ENCODE peak calls at places on chromosome 1, in four cellular contexts. E, Z, V and A are unnamed samples.

GRCh38 chr1:39933956-39934941 is 20.7 kb upstream of the MFSD2A start:
- DNase-seq in E (no peak), Z (no peak), V (no peak), A (peak; percentile 86)

GRCh38 chr1:20358761-20359263 is 68.1 kb downstream of the VWA5B1 start:
- DNase-seq in E (peak; percentile 81), Z (no peak), V (no peak), A (peak; percentile 67)

GRCh38 chr1:54361342-54361741 is 44.9 kb downstream of the SSBP3 start:
- DNase-seq in E (no peak), Z (no peak), V (no peak), A (no peak)

GRCh38 chr1:167232801-167233200 is 12.1 kb downstream of the POU2F1 start:
- DNase-seq in E (no peak), Z (no peak), V (no peak), A (no peak)

GRCh38 chr1:2617981-2618470 is 14.8 kb downstream of the MMEL1 start:
- DNase-seq in E (no peak), Z (no peak), V (no peak), A (no peak)

GRCh38 chr1:109891930-109892329 is 18.7 kb upstream of the CSF1 start:
- DNase-seq in E (no peak), Z (no peak), V (no peak), A (peak; percentile 35)

GRCh38 chr1:62318756-62319544 is at the start of gene KANK4:
- DNase-seq in E (peak; percentile 85), Z (no peak), V (no peak), A (peak; percentile 77)

GRCh38 chr1:66996018-66996682 is 57.8 kb downstream of the SLC35D1 start:
- DNase-seq in E (peak; percentile 48), Z (peak; percentile 19), V (peak; percentile 59), A (peak; percentile 46)

GRCh38 chr1:209527993-209528392 is 55.5 kb upstream of the CAMK1G start:
- DNase-seq in E (no peak), Z (no peak), V (no peak), A (peak; percentile 6)

GRCh38 chr1:15492572-15492971 is 16.7 kb downstream of the CELA2B start:
- DNase-seq in E (no peak), Z (no peak), V (no peak), A (no peak)

GRCh38 chr1:168050307-168050706 is 86.4 kb downstream of the GPR161 start:
- DNase-seq in E (no peak), Z (no peak), V (no peak), A (no peak)

GRCh38 chr1:221801773-221802516 is 60.1 kb upstream of the DUSP10 start:
- DNase-seq in E (no peak), Z (no peak), V (no peak), A (no peak)

GRCh38 chr1:54407201-54407956 is 1.2 kb upstream of the SSBP3 start:
- DNase-seq in E (peak; percentile 75), Z (no peak), V (peak; percentile 79), A (peak; percentile 86)

GRCh38 chr1:109770331-109771095 is 6.8 kb upstream of the EPS8L3 start:
- DNase-seq in E (no peak), Z (no peak), V (no peak), A (no peak)

GRCh38 chr1:15408890-15409399 is 743 bp upstream of the EFHD2 start:
- DNase-seq in E (no peak), Z (no peak), V (no peak), A (no peak)

GRCh38 chr1:10171995-10172669 is 38.2 kb upstream of the KIF1B start:
- DNase-seq in E (no peak), Z (no peak), V (no peak), A (peak; percentile 61)

GRCh38 chr1:52249831-52250230 is 107.9 kb downstream of the ZFYVE9 start:
- DNase-seq in E (no peak), Z (no peak), V (no peak), A (no peak)

GRCh38 chr1:166601650-166602049 is 237.6 kb upstream of the POGK start:
- DNase-seq in E (no peak), Z (no peak), V (no peak), A (no peak)

GRCh38 chr1:199901341-199901740 is 126.2 kb upstream of the NR5A2 start:
- DNase-seq in E (no peak), Z (no peak), V (no peak), A (no peak)

GRCh38 chr1:107196973-107197562 is 56.2 kb downstream of the NTNG1 start:
- DNase-seq in E (no peak), Z (no peak), V (peak; percentile 26), A (peak; percentile 36)

GRCh38 chr1:107195476-107195875 is 54.6 kb downstream of the NTNG1 start:
- DNase-seq in E (no peak), Z (no peak), V (no peak), A (no peak)

GRCh38 chr1:107202007-107202406 is 61.2 kb downstream of the NTNG1 start:
- DNase-seq in E (no peak), Z (no peak), V (no peak), A (no peak)

GRCh38 chr1:107198581-107198980 is 57.7 kb downstream of the NTNG1 start:
- DNase-seq in E (no peak), Z (no peak), V (no peak), A (no peak)
- TF ChIP-seq TCF12 in E (no peak), Z (no peak), V (no peak), A (no peak)

DNA sequence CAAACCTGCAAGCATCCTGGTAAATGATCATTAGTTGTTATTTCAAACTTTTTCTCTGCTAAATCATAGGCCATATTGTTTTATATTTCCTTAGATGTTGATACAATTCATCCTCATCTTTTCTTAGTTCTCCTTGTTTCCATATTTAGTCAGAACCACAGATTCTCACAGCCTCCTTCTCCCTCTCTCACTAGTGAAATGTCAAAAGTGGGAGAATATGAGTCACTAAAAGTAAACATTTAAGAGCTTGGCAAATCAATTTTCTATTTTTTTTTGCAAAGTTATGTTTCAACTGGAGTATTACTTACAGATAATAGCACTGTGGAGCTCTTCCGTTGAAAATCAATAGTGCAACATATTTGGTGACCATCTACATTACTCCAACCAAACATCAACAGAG is 308.8 kb downstream of the COL11A1 start:
- DNase-seq in E (no peak), Z (no peak), V (no peak), A (no peak)
- TF ChIP-seq TCF12 in E (no peak), Z (no peak), V (no peak), A (no peak)

DNA sequence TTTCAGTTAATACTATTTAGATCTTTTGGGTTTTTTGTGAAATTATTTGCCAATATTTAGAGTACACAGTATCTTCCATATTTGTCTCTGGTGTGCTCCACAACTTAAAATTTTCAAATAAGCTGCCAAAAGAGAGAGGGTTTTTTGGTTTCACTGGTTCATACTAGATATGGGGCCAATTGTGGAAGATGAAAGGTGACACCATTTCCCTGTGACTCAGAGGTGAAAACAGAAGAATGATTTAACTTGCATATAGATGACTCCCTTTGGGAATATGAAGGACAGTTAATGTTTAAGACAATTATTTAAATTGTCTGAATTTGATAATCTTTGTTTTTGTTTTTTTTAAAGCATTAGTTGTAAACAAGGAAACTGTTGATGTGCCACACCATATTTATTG is 37.5 kb downstream of the IVNS1ABP start:
- DNase-seq in E (no peak), Z (no peak), V (no peak), A (no peak)
- TF ChIP-seq TCF12 in E (no peak), Z (no peak), V (no peak), A (no peak)

GRCh38 chr1:24640288-24640687 is 2.8 kb upstream of the SRRM1 start:
- DNase-seq in E (no peak), Z (no peak), V (no peak), A (peak; percentile 26)
- TF ChIP-seq TCF12 in E (no peak), Z (no peak), V (no peak), A (no peak)

DNA sequence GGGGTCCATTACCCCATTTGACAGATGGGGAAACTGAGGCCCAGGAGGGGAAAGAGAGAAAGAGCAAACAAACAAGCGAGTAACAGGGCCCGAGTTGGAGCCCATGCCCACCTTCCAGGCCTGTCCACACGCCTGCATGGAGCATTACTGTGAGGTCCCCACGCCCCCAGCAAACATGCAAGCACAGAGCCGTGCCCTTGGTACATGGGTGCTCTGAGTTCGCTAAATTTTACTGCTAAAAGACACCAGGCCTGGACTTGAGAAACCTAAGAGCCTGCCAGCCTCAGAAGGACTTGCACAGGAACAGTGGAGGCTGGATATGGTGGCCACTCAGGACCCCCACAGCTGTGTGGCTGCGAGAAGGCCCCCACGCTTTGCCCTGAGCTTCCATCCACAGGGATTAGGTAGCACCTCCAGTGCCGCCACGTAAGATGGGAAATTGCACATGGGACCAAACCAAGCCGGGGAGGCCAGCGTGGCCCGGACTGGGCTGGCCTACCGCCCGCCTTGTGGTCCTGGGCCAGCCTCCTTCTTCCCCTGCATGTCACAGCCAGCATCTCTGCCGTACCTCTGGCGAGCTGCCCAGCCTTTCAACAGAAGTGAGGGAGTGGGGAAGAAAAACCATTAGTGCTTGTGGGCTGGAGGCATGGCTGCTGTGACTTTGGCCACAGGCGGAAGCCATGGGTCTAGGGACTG is 7.6 kb downstream of the WNT3A start:
- DNase-seq in E (peak; percentile 75), Z (no peak), V (no peak), A (no peak)
- TF ChIP-seq TCF12 in E (no peak), Z (no peak), V (no peak), A (no peak)

GRCh38 chr1:79304131-79304530 is 297.6 kb upstream of the ADGRL4 start:
- DNase-seq in E (no peak), Z (no peak), V (no peak), A (no peak)
- TF ChIP-seq TCF12 in E (no peak), Z (no peak), V (no peak), A (no peak)

DNA sequence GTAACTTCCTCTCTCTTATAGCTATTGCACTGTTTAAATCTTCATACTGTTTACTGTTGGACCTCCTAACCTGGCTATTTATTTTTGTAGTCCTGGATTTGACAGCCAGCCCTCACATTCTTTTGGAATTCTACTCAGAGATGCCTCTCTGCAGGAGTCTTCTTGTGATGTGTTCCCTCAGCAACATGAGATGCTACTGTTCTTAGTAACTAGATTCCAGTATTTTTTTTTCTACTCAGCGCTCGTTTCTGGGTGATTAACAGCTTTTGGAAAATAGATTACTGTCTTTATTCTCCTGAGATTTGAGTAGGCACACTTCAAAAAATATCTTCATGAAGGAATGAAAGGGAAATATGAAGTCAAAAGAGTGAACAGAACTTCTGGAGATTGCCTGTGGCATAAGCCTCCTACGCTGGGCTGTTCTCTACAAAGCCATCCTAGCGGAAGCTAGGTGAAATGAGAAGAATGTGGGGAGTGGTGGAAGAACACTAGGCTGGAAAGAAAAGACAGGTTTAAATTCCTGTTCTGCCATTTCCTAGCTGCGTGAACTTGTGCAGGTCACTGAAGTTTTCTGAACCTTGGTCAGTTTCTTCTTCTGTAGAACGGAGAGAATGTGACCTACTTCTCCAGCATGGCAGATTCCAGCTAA is 75.9 kb downstream of the LRRC8C start:
- DNase-seq in E (no peak), Z (no peak), V (no peak), A (no peak)
- TF ChIP-seq TCF12 in E (no peak), Z (no peak), V (no peak), A (no peak)

GRCh38 chr1:201732351-201732750 is 96.6 kb upstream of the IPO9 start:
- DNase-seq in E (no peak), Z (no peak), V (no peak), A (no peak)

GRCh38 chr1:201728731-201729130 is 100.2 kb upstream of the IPO9 start:
- DNase-seq in E (no peak), Z (no peak), V (no peak), A (no peak)

GRCh38 chr1:201731142-201731541 is 97.8 kb upstream of the IPO9 start:
- DNase-seq in E (no peak), Z (no peak), V (no peak), A (no peak)

GRCh38 chr1:201730611-201731010 is 98.3 kb upstream of the IPO9 start:
- DNase-seq in E (no peak), Z (no peak), V (no peak), A (no peak)

GRCh38 chr1:201731592-201731991 is 97.4 kb upstream of the IPO9 start:
- DNase-seq in E (peak; percentile 89), Z (no peak), V (no peak), A (no peak)
- TF ChIP-seq TCF12 in E (peak; percentile 93), Z (no peak), V (no peak), A (no peak)